ENCODE peak calls at places on chromosomes 7 and 10, in seven cellular contexts. O, A, L, T, G, P and H are unnamed samples.

GRCh38 chr7:47435889-47436312 is 146.0 kb downstream of the TNS3 start:
- DNase-seq in O (no peak), A (peak), L (peak), T (peak), G (peak), P (peak), H (no peak)

GRCh38 chr7:36568437-36568818 is 155.9 kb downstream of the AOAH start:
- DNase-seq in O (no peak), A (no peak), L (no peak), T (no peak), G (no peak), P (no peak), H (no peak)

GRCh38 chr7:50727072-50727471 is 55.6 kb downstream of the GRB10 start:
- DNase-seq in O (no peak), A (peak), L (no peak), T (no peak), G (no peak), P (no peak), H (no peak)

GRCh38 chr10:52083422-52083821 is 230.7 kb upstream of the DKK1 start:
- DNase-seq in O (no peak), A (no peak), L (no peak), T (no peak), G (no peak), P (no peak), H (no peak)

GRCh38 chr7:770786-771185 is 43.7 kb upstream of the PRKAR1B start:
- DNase-seq in O (no peak), A (no peak), L (no peak), T (no peak), G (no peak), P (peak), H (no peak)

GRCh38 chr7:102992820-102993531 is 80.2 kb downstream of the LRRC17 start:
- DNase-seq in O (no peak), A (peak), L (no peak), T (no peak), G (peak), P (peak), H (no peak)

GRCh38 chr7:32673275-32673983 is 178.1 kb downstream of the AVL9 start:
- DNase-seq in O (no peak), A (no peak), L (no peak), T (no peak), G (no peak), P (no peak), H (no peak)

GRCh38 chr7:87600130-87601124 is at the start of gene ABCB1:
- DNase-seq in O (no peak), A (peak), L (peak), T (no peak), G (no peak), P (peak), H (no peak)

GRCh38 chr10:97779492-97779891 is 7.7 kb upstream of the SFRP5 start:
- DNase-seq in O (no peak), A (no peak), L (no peak), T (no peak), G (no peak), P (no peak), H (no peak)

GRCh38 chr10:97782455-97783228 is 10.8 kb upstream of the SFRP5 start:
- DNase-seq in O (no peak), A (peak), L (no peak), T (no peak), G (no peak), P (no peak), H (no peak)

GRCh38 chr10:97779975-97780374 is 8.2 kb upstream of the SFRP5 start:
- DNase-seq in O (no peak), A (no peak), L (no peak), T (no peak), G (no peak), P (no peak), H (no peak)

GRCh38 chr10:97780991-97781540 is 9.3 kb upstream of the SFRP5 start:
- DNase-seq in O (no peak), A (no peak), L (no peak), T (no peak), G (no peak), P (no peak), H (no peak)

GRCh38 chr10:97781541-97782331 is 9.9 kb upstream of the SFRP5 start:
- DNase-seq in O (no peak), A (no peak), L (no peak), T (no peak), G (no peak), P (no peak), H (no peak)
- TF ChIP-seq CTCF in O (no peak), A (no peak), L (no peak), T (no peak), G (no peak), P (no peak), H (no peak)

DNA sequence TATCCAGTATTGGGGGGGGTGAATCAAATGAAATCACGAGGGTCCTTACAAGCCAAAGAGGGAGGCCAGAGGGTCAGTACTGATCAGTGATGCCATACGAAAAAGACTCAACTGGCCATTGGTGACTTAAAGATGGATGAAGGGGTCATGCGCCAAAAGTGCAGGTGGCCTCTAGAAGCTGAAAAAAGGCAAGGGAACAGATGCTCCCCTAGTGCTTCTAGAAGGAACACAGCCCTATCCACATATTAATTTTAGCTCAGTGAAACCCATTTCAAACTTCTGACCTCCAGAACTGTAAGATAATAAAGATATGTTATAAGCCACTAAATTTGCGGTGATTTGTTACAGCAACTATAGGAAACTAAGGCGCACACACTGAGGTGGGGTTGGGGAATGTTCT is 62.5 kb downstream of the ABI1 start:
- DNase-seq in O (no peak), A (no peak), L (no peak), T (no peak), G (no peak), P (no peak), H (no peak)
- TF ChIP-seq CTCF in O (no peak), A (no peak), L (no peak), T (no peak), G (no peak), P (no peak), H (no peak)

GRCh38 chr10:5343561-5343960 is 21.2 kb upstream of the UCN3 start:
- DNase-seq in O (no peak), A (no peak), L (no peak), T (no peak), G (no peak), P (no peak), H (no peak)
- TF ChIP-seq CTCF in O (no peak), A (no peak), L (no peak), T (no peak), G (no peak), P (no peak), H (peak)

GRCh38 chr7:79182283-79182682 is 271.2 kb downstream of the MAGI2 start:
- DNase-seq in O (no peak), A (peak), L (no peak), T (no peak), G (peak), P (no peak), H (no peak)

GRCh38 chr7:79175390-79175789 is 278.1 kb downstream of the MAGI2 start:
- DNase-seq in O (no peak), A (no peak), L (no peak), T (no peak), G (no peak), P (no peak), H (no peak)

GRCh38 chr7:79180533-79180932 is 272.9 kb downstream of the MAGI2 start:
- DNase-seq in O (no peak), A (no peak), L (no peak), T (no peak), G (no peak), P (no peak), H (no peak)

DNA sequence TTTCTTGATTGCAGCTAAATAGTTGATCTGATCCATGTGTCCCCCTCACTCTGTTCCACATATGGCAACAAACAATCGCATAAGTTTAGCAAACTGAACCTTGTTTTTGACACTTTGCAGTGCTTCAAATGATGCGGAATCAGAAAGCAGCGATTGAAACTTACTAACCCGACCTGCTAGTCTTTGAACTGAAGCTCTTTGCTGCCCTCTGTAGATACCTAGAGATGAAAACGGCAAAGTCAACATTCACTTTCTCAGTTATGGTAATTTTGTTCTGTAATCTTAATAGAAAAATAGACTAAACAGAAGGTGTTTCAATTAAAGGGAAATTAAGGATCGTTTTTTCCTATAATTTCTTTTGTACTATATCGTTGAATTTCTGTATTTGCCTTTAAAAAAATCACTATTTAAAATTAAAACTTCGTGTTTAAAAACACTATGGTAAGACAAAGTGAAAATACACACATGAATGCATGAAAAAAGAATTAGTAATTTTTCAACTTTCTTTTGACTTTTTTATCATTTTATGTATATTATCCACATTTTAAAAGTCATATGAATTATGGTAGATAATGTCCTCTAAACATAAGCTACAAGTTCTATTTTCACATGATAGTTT is 276.5 kb downstream of the MAGI2 start:
- DNase-seq in O (no peak), A (peak), L (no peak), T (no peak), G (peak), P (peak), H (no peak)
- TF ChIP-seq CTCF in O (no peak), A (peak), L (peak), T (no peak), G (peak), P (peak), H (no peak)

GRCh38 chr7:123348700-123349099 is 148.9 kb upstream of the SLC13A1 start:
- DNase-seq in O (no peak), A (no peak), L (no peak), T (no peak), G (no peak), P (no peak), H (no peak)

GRCh38 chr7:123351027-123351426 is 151.3 kb upstream of the SLC13A1 start:
- DNase-seq in O (no peak), A (no peak), L (no peak), T (no peak), G (no peak), P (no peak), H (no peak)

GRCh38 chr7:123343611-123344010 is 143.8 kb upstream of the SLC13A1 start:
- DNase-seq in O (no peak), A (no peak), L (no peak), T (no peak), G (no peak), P (no peak), H (no peak)

GRCh38 chr7:123351506-123352225 is 151.9 kb upstream of the SLC13A1 start:
- DNase-seq in O (no peak), A (no peak), L (no peak), T (no peak), G (no peak), P (peak), H (no peak)

GRCh38 chr7:123346771-123347170 is 147.0 kb upstream of the SLC13A1 start:
- DNase-seq in O (no peak), A (no peak), L (no peak), T (no peak), G (no peak), P (no peak), H (no peak)
- TF ChIP-seq CTCF in O (no peak), A (no peak), L (no peak), T (no peak), G (no peak), P (no peak), H (no peak)

GRCh38 chr7:95715274-95715673 is 57.1 kb upstream of the DYNC1I1 start:
- DNase-seq in O (no peak), A (peak), L (no peak), T (no peak), G (no peak), P (no peak), H (no peak)

GRCh38 chr7:95716357-95717122 is 55.8 kb upstream of the DYNC1I1 start:
- DNase-seq in O (no peak), A (no peak), L (no peak), T (no peak), G (no peak), P (no peak), H (no peak)

GRCh38 chr7:95723583-95724180 is 48.7 kb upstream of the DYNC1I1 start:
- DNase-seq in O (no peak), A (peak), L (no peak), T (no peak), G (no peak), P (peak), H (no peak)

DNA sequence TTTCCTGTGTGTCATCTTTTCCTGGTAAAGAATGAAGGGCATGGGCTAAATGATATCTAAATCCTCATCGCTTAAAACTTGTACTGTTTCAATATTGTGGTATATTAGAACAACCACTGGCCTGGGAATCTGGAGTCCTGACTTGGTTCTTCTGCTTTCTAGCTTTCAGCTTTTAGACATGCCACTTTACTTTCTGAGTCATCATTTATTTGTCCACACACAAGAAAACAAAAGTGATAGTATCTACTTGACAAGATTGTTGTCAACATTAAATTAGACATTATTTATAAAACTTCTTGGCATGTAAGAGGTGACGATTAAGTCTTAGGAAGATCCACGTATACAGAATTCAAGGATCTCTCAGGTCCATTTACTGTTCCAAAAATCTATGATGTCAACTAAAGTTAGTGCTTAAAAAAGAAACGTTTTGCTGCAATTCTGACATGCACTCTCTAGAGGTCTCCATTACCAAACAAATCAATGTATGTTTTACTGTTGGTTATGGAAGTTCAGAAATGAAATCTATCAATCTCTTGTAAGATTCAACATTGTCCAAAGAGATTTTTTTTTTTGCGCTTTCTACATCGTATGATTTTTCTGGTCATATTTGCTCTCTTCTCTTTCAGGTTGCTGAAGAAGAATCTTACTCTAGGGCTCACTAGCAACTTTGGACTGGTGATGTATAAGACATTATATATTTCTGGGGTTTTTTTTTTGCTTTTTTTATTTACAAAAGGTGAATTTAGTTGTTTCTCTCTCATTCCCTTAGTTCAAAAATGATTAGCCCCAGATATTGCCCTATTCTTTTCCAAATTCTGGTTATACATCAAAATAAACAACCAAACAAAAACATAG is 53.6 kb upstream of the DYNC1I1 start:
- DNase-seq in O (no peak), A (peak), L (no peak), T (no peak), G (no peak), P (no peak), H (no peak)
- TF ChIP-seq CTCF in O (no peak), A (peak), L (peak), T (no peak), G (peak), P (peak), H (peak)

GRCh38 chr10:78520737-78521430 is 487.2 kb downstream of the RPS24 start:
- DNase-seq in O (peak), A (peak), L (no peak), T (no peak), G (no peak), P (peak), H (no peak)
- TF ChIP-seq CTCF in O (no peak), A (peak), L (no peak), T (no peak), G (peak), P (peak), H (no peak)

GRCh38 chr10:107034023-107034422 is 130.5 kb downstream of the SORCS1 start:
- DNase-seq in O (no peak), A (no peak), L (no peak), T (no peak), G (no peak), P (no peak), H (no peak)
- TF ChIP-seq CTCF in O (no peak), A (no peak), L (no peak), T (no peak), G (no peak), P (no peak), H (no peak)